ENCODE peak calls at places on chromosomes 5 and 9, in four cellular contexts. H is activated T-helper 1 cell treated with anti-CD3 and anti-CD28 coated beads, Interleukin-2, amount 50 U/mL, for 16 hours; S is SHP77; O is GM04504. Q is an unnamed sample.

GRCh38 chr9:99823392-99824377 is 2.0 kb downstream of the NR4A3 start:
- DNase-seq in S (no peak), H (no peak), O (no peak), Q (no peak)

GRCh38 chr5:149205625-149206523 is 64.6 kb downstream of the ABLIM3 start:
- DNase-seq in H (no peak), O (no peak), S (no peak), Q (no peak)

GRCh38 chr9:38067611-38067891 is 1.5 kb downstream of the SHB start:
- DNase-seq in H (no peak), S (no peak), O (no peak), Q (no peak)

GRCh38 chr9:134731497-134732391 is 90.1 kb downstream of the COL5A1 start:
- DNase-seq in H (no peak), O (no peak), S (no peak), Q (no peak)

GRCh38 chr5:169758886-169759285 is 121.8 kb downstream of the DOCK2 start:
- DNase-seq in S (no peak), H (no peak), O (no peak), Q (no peak)

GRCh38 chr9:92514635-92515034 is 21.2 kb downstream of the ECM2 start:
- DNase-seq in O (no peak), H (no peak), S (no peak), Q (no peak)

GRCh38 chr9:27311184-27311583 is 14.2 kb upstream of the EQTN start:
- DNase-seq in O (no peak), H (no peak), S (no peak), Q (no peak)

GRCh38 chr9:2800385-2801179 is 43.3 kb downstream of the PUM3 start:
- DNase-seq in S (no peak), H (no peak), O (no peak), Q (no peak)

GRCh38 chr5:31767335-31768031 is 128.6 kb downstream of the PDZD2 start:
- DNase-seq in O (no peak), H (no peak), S (no peak), Q (no peak)

GRCh38 chr5:147835386-147835798 is 3.9 kb upstream of the SPINK1 start:
- DNase-seq in S (peak), O (no peak), H (no peak), Q (no peak)

GRCh38 chr9:29044959-29045358 is 1471.7 kb upstream of the C9orf72 start:
- DNase-seq in H (no peak), O (no peak), S (no peak), Q (no peak)

GRCh38 chr9:137296214-137297059 is 5.6 kb downstream of the NRARP start:
- DNase-seq in H (no peak), O (no peak), S (peak), Q (no peak)